ENCODE peak calls at places on chromosomes 12 and 14, in six cellular contexts. One of them, this sample, is unnamed.

GRCh38 chr14:24408764-24409163 is 10.0 kb downstream of the NYNRIN start:
- DNase-seq in choroid plexus epithelial cell: no peak
- DNase-seq in Caco-2: no peak
- DNase-seq in IMR-90: no peak
- DNase-seq in breast epithelium: no peak
- DNase-seq in A549: no peak
- DNase-seq in this sample: no peak

GRCh38 chr12:50276912-50277671 is 6.2 kb downstream of the LIMA1 start:
- DNase-seq in A549: no peak
- DNase-seq in IMR-90: peak
- DNase-seq in choroid plexus epithelial cell: no peak
- DNase-seq in Caco-2: no peak
- DNase-seq in breast epithelium: no peak
- DNase-seq in this sample: no peak

GRCh38 chr12:124428792-124429281 is 133.9 kb downstream of the RFLNA start:
- DNase-seq in IMR-90: peak
- DNase-seq in breast epithelium: no peak
- DNase-seq in A549: no peak
- DNase-seq in Caco-2: no peak
- DNase-seq in choroid plexus epithelial cell: no peak
- DNase-seq in this sample: no peak

GRCh38 chr12:109900752-109901580 is 892 bp downstream of the TCHP start:
- DNase-seq in A549: peak
- DNase-seq in IMR-90: no peak
- DNase-seq in Caco-2: no peak
- DNase-seq in breast epithelium: no peak
- DNase-seq in choroid plexus epithelial cell: peak
- DNase-seq in this sample: no peak

GRCh38 chr14:53938126-53938671 is 18.4 kb downstream of the BMP4 start:
- DNase-seq in breast epithelium: no peak
- DNase-seq in A549: no peak
- DNase-seq in choroid plexus epithelial cell: no peak
- DNase-seq in IMR-90: no peak
- DNase-seq in Caco-2: no peak
- DNase-seq in this sample: no peak

GRCh38 chr14:100072783-100073346 is 7.6 kb downstream of the EVL start:
- DNase-seq in A549: no peak
- DNase-seq in choroid plexus epithelial cell: peak
- DNase-seq in IMR-90: no peak
- DNase-seq in breast epithelium: peak
- DNase-seq in Caco-2: no peak
- DNase-seq in this sample: peak

GRCh38 chr12:105492591-105492990 is 162.1 kb downstream of the C12orf75 start:
- DNase-seq in breast epithelium: no peak
- DNase-seq in choroid plexus epithelial cell: peak
- DNase-seq in Caco-2: peak
- DNase-seq in IMR-90: peak
- DNase-seq in A549: no peak
- DNase-seq in this sample: no peak

GRCh38 chr14:103281496-103282231 is 52.4 kb upstream of the EIF5 start:
- DNase-seq in IMR-90: peak
- DNase-seq in choroid plexus epithelial cell: peak
- DNase-seq in A549: peak
- DNase-seq in Caco-2: peak
- DNase-seq in breast epithelium: no peak
- DNase-seq in this sample: peak

DNA sequence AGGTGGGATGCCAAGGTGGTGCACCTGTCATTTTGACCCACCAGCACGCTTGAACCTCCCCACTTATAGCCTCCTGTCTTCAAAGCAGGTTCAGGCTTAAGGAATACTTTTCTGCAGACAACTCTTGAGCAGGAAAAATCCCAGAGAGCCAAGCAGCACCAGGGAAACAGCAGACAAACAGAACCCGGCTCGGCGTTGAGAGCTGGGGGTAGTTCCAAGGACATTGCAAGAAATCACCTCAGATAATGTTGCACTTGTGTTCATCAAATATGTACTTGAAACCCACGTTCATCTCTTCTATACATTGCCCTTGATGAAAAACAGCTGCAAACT is 203.6 kb downstream of the PPM1H start:
- DNase-seq in A549: no peak
- DNase-seq in IMR-90: peak
- DNase-seq in Caco-2: no peak
- DNase-seq in choroid plexus epithelial cell: no peak
- DNase-seq in breast epithelium: no peak
- DNase-seq in this sample: no peak
- H3K4me3 ChIP-seq in A549: peak
- H3K4me3 ChIP-seq in IMR-90: peak
- H3K4me3 ChIP-seq in Caco-2: no peak
- H3K4me3 ChIP-seq in choroid plexus epithelial cell: no peak
- H3K4me3 ChIP-seq in breast epithelium: no peak
- H3K4me3 ChIP-seq in this sample: no peak

GRCh38 chr12:96136129-96136528 is 58.0 kb upstream of the ELK3 start:
- DNase-seq in choroid plexus epithelial cell: peak
- DNase-seq in Caco-2: no peak
- DNase-seq in IMR-90: peak
- DNase-seq in breast epithelium: no peak
- DNase-seq in A549: no peak
- DNase-seq in this sample: no peak

GRCh38 chr12:96130396-96131059 is 63.6 kb upstream of the ELK3 start:
- DNase-seq in Caco-2: no peak
- DNase-seq in A549: no peak
- DNase-seq in breast epithelium: no peak
- DNase-seq in IMR-90: no peak
- DNase-seq in choroid plexus epithelial cell: no peak
- DNase-seq in this sample: no peak

GRCh38 chr12:96131230-96131788 is 62.9 kb upstream of the ELK3 start:
- DNase-seq in choroid plexus epithelial cell: no peak
- DNase-seq in IMR-90: no peak
- DNase-seq in A549: no peak
- DNase-seq in Caco-2: peak
- DNase-seq in breast epithelium: no peak
- DNase-seq in this sample: no peak

GRCh38 chr12:96134200-96134599 is 60.0 kb upstream of the ELK3 start:
- DNase-seq in Caco-2: no peak
- DNase-seq in choroid plexus epithelial cell: no peak
- DNase-seq in A549: no peak
- DNase-seq in IMR-90: no peak
- DNase-seq in breast epithelium: no peak
- DNase-seq in this sample: no peak

GRCh38 chr12:96132819-96133218 is 61.4 kb upstream of the ELK3 start:
- DNase-seq in IMR-90: no peak
- DNase-seq in choroid plexus epithelial cell: no peak
- DNase-seq in Caco-2: peak
- DNase-seq in A549: no peak
- DNase-seq in breast epithelium: no peak
- DNase-seq in this sample: no peak
- TF ChIP-seq CTCF in IMR-90: no peak
- TF ChIP-seq CTCF in choroid plexus epithelial cell: no peak
- TF ChIP-seq CTCF in Caco-2: peak
- TF ChIP-seq CTCF in A549: peak
- TF ChIP-seq CTCF in breast epithelium: no peak
- TF ChIP-seq CTCF in this sample: peak

DNA sequence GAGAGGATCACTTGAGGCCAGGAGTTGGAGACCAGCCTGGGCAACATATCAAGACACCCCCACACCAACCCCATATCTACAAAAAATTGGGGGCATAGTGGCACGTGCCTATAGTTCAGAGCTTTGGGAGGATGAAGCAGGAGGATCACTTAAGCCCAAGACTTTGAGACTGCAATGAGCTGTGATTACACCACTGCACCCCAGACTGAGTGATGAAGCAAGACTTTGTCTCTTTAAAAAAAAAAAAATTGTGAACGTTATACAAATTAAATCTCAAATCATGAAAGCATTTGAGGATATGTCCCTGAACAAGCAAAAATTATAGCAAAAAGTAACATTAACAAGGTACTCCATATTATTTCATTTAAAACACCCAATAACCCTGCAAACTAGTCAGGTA is 2.9 kb downstream of the LRP6 start:
- DNase-seq in choroid plexus epithelial cell: no peak
- DNase-seq in Caco-2: no peak
- DNase-seq in A549: no peak
- DNase-seq in IMR-90: no peak
- DNase-seq in breast epithelium: no peak
- DNase-seq in this sample: no peak
- H3K4me3 ChIP-seq in choroid plexus epithelial cell: no peak
- H3K4me3 ChIP-seq in Caco-2: no peak
- H3K4me3 ChIP-seq in A549: no peak
- H3K4me3 ChIP-seq in IMR-90: no peak
- H3K4me3 ChIP-seq in breast epithelium: peak
- H3K4me3 ChIP-seq in this sample: no peak

DNA sequence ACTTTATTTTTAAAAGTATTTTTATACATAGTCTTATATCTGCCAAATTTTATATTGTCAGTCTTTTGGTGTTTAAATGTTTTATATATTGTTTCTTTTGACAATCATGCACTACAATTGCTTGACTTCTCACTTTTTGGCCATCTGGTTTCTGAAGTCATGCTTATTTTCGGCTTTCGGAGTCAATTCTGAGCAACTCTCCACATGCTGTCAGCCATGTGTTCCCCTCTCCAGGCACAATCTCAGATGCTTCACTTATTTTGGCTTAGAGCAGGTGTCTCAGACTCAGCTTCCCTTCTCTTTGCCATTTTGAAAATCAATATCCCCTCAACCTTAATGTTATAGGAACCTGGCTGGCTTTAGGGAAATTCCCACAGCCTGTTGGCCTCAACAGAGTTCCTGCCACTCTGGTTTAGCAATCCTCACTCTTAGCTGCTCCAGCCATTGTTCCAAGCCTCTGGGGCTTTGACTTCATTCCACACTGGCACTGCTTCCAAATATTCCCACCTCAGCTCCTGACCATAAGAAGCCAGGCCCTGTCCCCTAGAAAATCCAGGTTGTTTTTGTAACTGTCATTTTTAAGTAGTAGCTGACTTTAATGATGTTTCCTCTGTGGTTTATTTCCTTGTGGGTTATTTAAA is 125.5 kb upstream of the FAR2 start:
- DNase-seq in IMR-90: no peak
- DNase-seq in breast epithelium: no peak
- DNase-seq in A549: no peak
- DNase-seq in Caco-2: no peak
- DNase-seq in choroid plexus epithelial cell: no peak
- DNase-seq in this sample: peak
- TF ChIP-seq CTCF in IMR-90: no peak
- TF ChIP-seq CTCF in breast epithelium: no peak
- TF ChIP-seq CTCF in A549: no peak
- TF ChIP-seq CTCF in Caco-2: no peak
- TF ChIP-seq CTCF in choroid plexus epithelial cell: no peak
- TF ChIP-seq CTCF in this sample: no peak

This sample was measured in epithelial cell of esophagus.